ENCODE peak calls at places on chromosomes 7 and 10, in five cellular contexts. A is AG04450, B is A549, L is IMR-90, X is Caco-2. J is an unnamed sample.

GRCh38 chr10:33332183-33333031 is 2.1 kb downstream of the NRP1 start:
- DNase-seq in A (no peak), X (peak; percentile 25), B (peak; percentile 28), L (peak; percentile 49), J (peak; percentile 87)

GRCh38 chr10:103734731-103735130 is 120.6 kb downstream of the SH3PXD2A start:
- DNase-seq in B (no peak), X (no peak), L (no peak), A (no peak), J (no peak)

GRCh38 chr10:55550241-55550640 is 749.2 kb upstream of the PCDH15 start:
- DNase-seq in X (no peak), L (no peak), B (no peak), A (no peak), J (no peak)

GRCh38 chr7:27765856-27766255 is 25.9 kb downstream of the TAX1BP1 start:
- DNase-seq in L (no peak), B (no peak), A (no peak), X (no peak), J (no peak)

GRCh38 chr7:34330308-34330707 is 327.7 kb upstream of the NPSR1 start:
- DNase-seq in B (no peak), L (no peak), X (no peak), A (no peak), J (no peak)

GRCh38 chr10:95288273-95288672 is 2.5 kb downstream of the PDLIM1 start:
- DNase-seq in A (no peak), L (no peak), B (no peak), X (no peak), J (no peak)

GRCh38 chr10:131811239-131812011 is 89.4 kb upstream of the PPP2R2D start:
- DNase-seq in L (no peak), B (no peak), X (no peak), A (no peak), J (no peak)

GRCh38 chr10:95601116-95601719 is 40.0 kb upstream of the SORBS1 start:
- DNase-seq in B (peak; percentile 87), X (peak; percentile 89), A (peak; percentile 70), L (peak; percentile 84), J (peak; percentile 87)

GRCh38 chr10:101014230-101014884 is 14.7 kb downstream of the LZTS2 start:
- DNase-seq in A (no peak), X (peak; percentile 89), B (peak; percentile 71), L (peak; percentile 56), J (peak; percentile 70)

GRCh38 chr10:84201244-84201606 is 6.9 kb downstream of the CDHR1 start:
- DNase-seq in B (no peak), A (no peak), L (no peak), X (no peak), J (no peak)

GRCh38 chr7:77439572-77439971 is 23.4 kb upstream of the GSAP start:
- DNase-seq in A (no peak), L (no peak), X (peak; percentile 77), B (peak; percentile 78), J (peak; percentile 31)

GRCh38 chr7:142626420-142627035 is 122.7 kb upstream of the PRSS1 start:
- DNase-seq in A (no peak), L (peak; percentile 15), X (peak; percentile 64), B (peak; percentile 48), J (peak; percentile 36)

GRCh38 chr10:100186253-100186780 is 488 bp upstream of the ERLIN1 start:
- DNase-seq in A (no peak), X (peak; percentile 39), B (peak; percentile 53), L (peak; percentile 41), J (peak; percentile 62)

GRCh38 chr7:100540073-100540723 is 1.2 kb downstream of the AGFG2 start:
- DNase-seq in X (peak; percentile 71), B (peak; percentile 33), L (no peak), A (no peak), J (no peak)

GRCh38 chr7:99984593-99984992 is 8.8 kb upstream of the AZGP1 start:
- DNase-seq in A (no peak), L (no peak), X (no peak), B (no peak), J (no peak)

GRCh38 chr7:18526368-18526878 is 30.9 kb downstream of the HDAC9 start:
- DNase-seq in L (no peak), B (no peak), A (no peak), X (no peak), J (no peak)

GRCh38 chr10:86681722-86682386 is 13.5 kb downstream of the LDB3 start:
- DNase-seq in L (no peak), B (no peak), X (no peak), A (no peak), J (no peak)

GRCh38 chr10:5921746-5922145 is 31.7 kb downstream of the FBH1 start:
- DNase-seq in A (no peak), B (no peak), X (no peak), L (no peak), J (no peak)

GRCh38 chr10:22386396-22386928 is 41.2 kb downstream of the SPAG6 start:
- DNase-seq in X (no peak), L (no peak), B (no peak), A (no peak), J (no peak)

GRCh38 chr10:91196268-91197043 is 24.0 kb upstream of the PCGF5 start:
- DNase-seq in B (no peak), X (no peak), A (no peak), L (no peak), J (no peak)

GRCh38 chr10:21488246-21488953 is 37.1 kb downstream of the SKIDA1 start:
- DNase-seq in A (no peak), L (no peak), X (no peak), B (peak; percentile 37), J (peak; percentile 19)

GRCh38 chr7:29598607-29599006 is 35.0 kb downstream of the PRR15 start:
- DNase-seq in L (no peak), A (no peak), B (no peak), X (no peak), J (no peak)

GRCh38 chr7:30928254-30928872 is 16.7 kb downstream of the AQP1 start:
- DNase-seq in X (no peak), B (no peak), L (no peak), A (no peak), J (no peak)

GRCh38 chr7:91772100-91772794 is 108.3 kb downstream of the MTERF1 start:
- DNase-seq in A (no peak), X (no peak), L (no peak), B (no peak), J (peak; percentile 90)

GRCh38 chr7:70477051-70478010 is 654.6 kb upstream of the GALNT17 start:
- DNase-seq in B (no peak), L (no peak), A (no peak), X (no peak), J (peak; percentile 91)

GRCh38 chr10:86306628-86307278 is 59.8 kb downstream of the GRID1 start:
- DNase-seq in B (no peak), L (peak; percentile 4), A (no peak), X (peak; percentile 56), J (peak; percentile 5)

GRCh38 chr7:117639966-117640365 is 160.1 kb downstream of the CFTR start:
- DNase-seq in A (no peak), L (no peak), X (no peak), B (no peak), J (no peak)

GRCh38 chr10:62017141-62017870 is 115.8 kb downstream of the ARID5B start:
- DNase-seq in X (no peak), L (no peak), B (no peak), A (no peak), J (no peak)

GRCh38 chr7:73351447-73352167 is 23.6 kb downstream of the FKBP6 start:
- DNase-seq in B (no peak), X (no peak), L (no peak), A (no peak), J (no peak)

GRCh38 chr10:132656283-132657126 is 118.9 kb downstream of the INPP5A start:
- DNase-seq in X (no peak), A (no peak), B (no peak), L (no peak), J (no peak)

GRCh38 chr7:36449685-36450084 is 60.0 kb downstream of the ANLN start:
- DNase-seq in X (no peak), B (no peak), L (no peak), A (no peak), J (no peak)

GRCh38 chr7:120987280-120987679 is 1.2 kb upstream of the CPED1 start:
- DNase-seq in X (no peak), A (no peak), L (no peak), B (no peak), J (no peak)
- H3K4me3 ChIP-seq in X (no peak overlapping the region), A (no peak overlapping the region), L (no peak overlapping the region), B (no peak overlapping the region), J (no peak overlapping the region)

DNA sequence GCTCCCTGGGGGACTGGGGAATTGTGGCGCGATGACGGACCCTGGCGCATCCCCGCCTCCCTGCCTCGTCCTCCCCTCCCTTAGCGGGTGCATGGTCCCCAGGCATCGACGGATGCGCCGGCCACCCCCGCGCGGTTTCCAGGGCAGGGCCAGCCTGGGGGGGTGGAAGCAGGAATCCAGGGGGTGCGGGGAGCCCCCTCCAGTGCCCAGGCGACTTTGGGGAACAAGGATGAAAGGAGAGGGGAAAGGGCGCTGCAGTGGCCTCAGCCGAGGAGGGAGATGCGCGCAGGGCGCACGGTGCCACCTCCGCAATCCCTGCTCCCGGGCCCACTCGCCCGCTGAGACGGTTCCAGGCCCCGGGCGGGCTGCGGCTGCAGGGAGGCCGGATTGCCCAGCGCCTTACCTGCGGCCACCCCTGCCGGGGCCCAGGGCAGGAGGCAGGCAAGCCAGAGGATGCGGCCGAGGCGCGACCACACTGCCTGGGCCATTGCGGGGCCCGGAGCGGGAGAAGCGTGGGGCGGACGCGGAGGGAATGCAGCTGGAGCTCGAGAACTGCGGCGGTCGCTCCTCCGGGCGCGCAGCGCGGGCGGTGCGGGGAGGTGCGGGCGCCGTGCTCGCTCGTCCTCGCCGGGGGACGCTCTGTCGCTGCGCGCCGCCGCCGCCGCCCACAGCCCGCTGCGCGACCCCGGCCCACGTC is at the start of gene TMEM130:
- DNase-seq in L (no peak), A (no peak), B (no peak), X (no peak), J (no peak)
- H3K4me3 ChIP-seq in L (peak within 1 kb of the TSS; percentile 62), A (peak within 1 kb of the TSS; percentile 64), B (peak within 1 kb of the TSS; percentile 88), X (no peak within 1 kb of the TSS), J (peak within 1 kb of the TSS; percentile 65)

GRCh38 chr10:11149499-11149898 is 131.8 kb downstream of the CELF2 start:
- DNase-seq in B (no peak), X (no peak), L (no peak), A (no peak), J (no peak)

GRCh38 chr10:11146402-11147171 is 128.9 kb downstream of the CELF2 start:
- DNase-seq in A (no peak), L (peak; percentile 9), B (no peak), X (no peak), J (peak; percentile 47)

GRCh38 chr10:11148131-11148530 is 130.5 kb downstream of the CELF2 start:
- DNase-seq in B (no peak), A (no peak), L (no peak), X (no peak), J (no peak)

GRCh38 chr10:11148638-11149037 is 131.0 kb downstream of the CELF2 start:
- DNase-seq in B (no peak), A (no peak), X (no peak), L (no peak), J (no peak)

GRCh38 chr10:11147723-11148122 is 130.1 kb downstream of the CELF2 start:
- DNase-seq in L (no peak), A (no peak), B (no peak), X (no peak), J (no peak)
- H3K4me3 ChIP-seq in L (no peak overlapping the region), A (no peak overlapping the region), B (no peak overlapping the region), X (no peak overlapping the region), J (no peak overlapping the region)

DNA sequence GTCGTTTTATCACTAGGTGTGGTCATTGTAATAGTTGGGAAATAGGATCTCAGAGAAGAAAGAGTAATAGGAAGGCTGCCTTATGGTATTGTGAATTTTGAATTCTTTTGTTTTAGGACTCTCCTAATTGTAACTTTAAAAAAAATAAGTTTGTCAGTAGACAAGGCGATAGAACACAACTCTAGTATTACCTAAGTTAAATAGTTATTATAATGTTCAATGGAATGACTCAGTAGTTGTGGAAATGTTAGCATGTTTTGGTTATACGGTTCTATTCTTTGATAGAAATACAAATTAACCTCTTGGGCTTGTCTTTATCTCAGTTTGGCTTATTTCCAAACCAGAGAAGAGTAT is 1.4 kb downstream of the DNAH11 start:
- DNase-seq in B (no peak), L (no peak), A (no peak), X (no peak), J (no peak)
- H3K4me3 ChIP-seq in B (no peak overlapping the region), L (no peak overlapping the region), A (no peak overlapping the region), X (no peak overlapping the region), J (no peak overlapping the region)